ENCODE peak calls at places on chromosomes 7 and 10, in ten cellular contexts. A is fibroblast of pulmonary artery; Y is activated CD8-positive, alpha-beta memory T cell treated with anti-CD3 and anti-CD28 coated beads for 1 hour; X is cardiac muscle cell; M is Right ventricle myocardium superior; C is epithelial cell of esophagus; O is NCI-H1694 treated with DMSO at 0.1 percent for 48 hours; G is pons; F is astrocyte of the hippocampus; K is astrocyte. H is an unnamed sample.

GRCh38 chr7:30379131-30379530 is 94.7 kb downstream of the ZNRF2 start:
- DNase-seq in A (no peak), Y (no peak), X (no peak), M (no peak), C (no peak), O (no peak), G (no peak), F (no peak), K (peak; percentile 35), H (no peak)

GRCh38 chr10:75408512-75408881 is 6.9 kb upstream of the ZNF503 start:
- DNase-seq in A (no peak), Y (no peak), X (peak; percentile 38), M (no peak), C (no peak), O (no peak), G (no peak), F (no peak), K (no peak), H (no peak)

GRCh38 chr10:110355922-110356627 is 51.4 kb upstream of the SMNDC1 start:
- DNase-seq in A (no peak), Y (no peak), X (no peak), M (no peak), C (no peak), O (no peak), G (no peak), F (no peak), K (no peak), H (no peak)

GRCh38 chr10:88651131-88651541 is 13.1 kb upstream of the LIPF start:
- DNase-seq in A (peak; percentile 92), Y (no peak), X (no peak), M (no peak), C (peak; percentile 77), O (no peak), G (no peak), F (peak; percentile 82), K (peak; percentile 91), H (no peak)

GRCh38 chr10:107496594-107496993 is 332.1 kb upstream of the SORCS1 start:
- DNase-seq in A (peak; percentile 6), Y (no peak), X (no peak), M (no peak), C (no peak), O (no peak), G (no peak), F (peak; percentile 64), K (no peak), H (no peak)

GRCh38 chr10:48316236-48316635 is 9.8 kb downstream of the MAPK8 start:
- DNase-seq in A (no peak), Y (no peak), X (no peak), M (no peak), C (peak; percentile 77), O (no peak), G (no peak), F (no peak), K (no peak), H (no peak)

GRCh38 chr10:90806677-90807076 is 51.2 kb downstream of the HTR7 start:
- DNase-seq in A (no peak), Y (no peak), X (no peak), M (no peak), C (no peak), O (no peak), G (no peak), F (no peak), K (no peak), H (no peak)

GRCh38 chr10:29795856-29796255 is 161.1 kb upstream of the SVIL start:
- DNase-seq in A (no peak), Y (no peak), X (no peak), M (no peak), C (no peak), O (no peak), G (no peak), F (peak; percentile 75), K (peak; percentile 75), H (no peak)

GRCh38 chr7:132988117-132988516 is 93.8 kb downstream of the CHCHD3 start:
- DNase-seq in A (no peak), Y (no peak), X (no peak), M (no peak), C (no peak), O (no peak), G (no peak), F (no peak), K (no peak), H (no peak)

GRCh38 chr10:78436706-78437406 is 403.2 kb downstream of the RPS24 start:
- DNase-seq in A (no peak), Y (no peak), X (no peak), M (no peak), C (no peak), O (no peak), G (no peak), F (no peak), K (no peak), H (no peak)

GRCh38 chr7:143434660-143435059 is 8.6 kb upstream of the TAS2R60 start:
- DNase-seq in A (peak; percentile 64), Y (no peak), X (no peak), M (peak; percentile 71), C (peak; percentile 94), O (no peak), G (no peak), F (no peak), K (no peak), H (no peak)

GRCh38 chr7:102125127-102125561 is 161.5 kb upstream of the SH2B2 start:
- DNase-seq in A (peak; percentile 88), Y (no peak), X (peak; percentile 49), M (peak; percentile 80), C (peak; percentile 58), O (no peak), G (no peak), F (peak; percentile 95), K (peak; percentile 89), H (peak; percentile 53)

GRCh38 chr7:7732566-7733290 is 14.3 kb upstream of the RPA3 start:
- DNase-seq in A (peak; percentile 55), Y (no peak), X (no peak), M (no peak), C (no peak), O (peak; percentile 50), G (no peak), F (peak; percentile 76), K (peak; percentile 83), H (no peak)

GRCh38 chr10:131905603-131906268 is 4.9 kb downstream of the PPP2R2D start:
- DNase-seq in A (no peak), Y (no peak), X (no peak), M (no peak), C (no peak), O (no peak), G (no peak), F (no peak), K (no peak), H (no peak)

GRCh38 chr10:44828515-44829142 is 82.5 kb upstream of the TMEM72 start:
- DNase-seq in A (no peak), Y (no peak), X (no peak), M (peak; percentile 66), C (no peak), O (no peak), G (no peak), F (no peak), K (no peak), H (no peak)

GRCh38 chr10:588246-589165 is 101.0 kb downstream of the DIP2C start:
- DNase-seq in A (peak; percentile 45), Y (no peak), X (no peak), M (peak; percentile 75), C (no peak), O (no peak), G (peak; percentile 45), F (peak; percentile 53), K (peak; percentile 39), H (no peak)

GRCh38 chr7:151005566-151005965 is 14.7 kb downstream of the NOS3 start:
- DNase-seq in A (no peak), Y (no peak), X (no peak), M (no peak), C (no peak), O (no peak), G (no peak), F (no peak), K (no peak), H (no peak)

GRCh38 chr7:136857573-136857972 is 10.9 kb upstream of the CHRM2 start:
- DNase-seq in A (peak; percentile 59), Y (no peak), X (peak; percentile 67), M (no peak), C (peak; percentile 56), O (no peak), G (no peak), F (peak; percentile 69), K (peak; percentile 24), H (peak; percentile 38)

GRCh38 chr7:49767719-49768118 is 5.7 kb upstream of the VWC2 start:
- DNase-seq in A (no peak), Y (no peak), X (no peak), M (no peak), C (no peak), O (no peak), G (no peak), F (no peak), K (no peak), H (no peak)

GRCh38 chr7:81845628-81846259 is 75.9 kb upstream of the HGF start:
- DNase-seq in A (peak; percentile 55), Y (no peak), X (no peak), M (no peak), C (no peak), O (no peak), G (peak; percentile 43), F (no peak), K (no peak), H (peak; percentile 9)

GRCh38 chr7:117279931-117280525 is 42.8 kb downstream of the WNT2 start:
- DNase-seq in A (no peak), Y (no peak), X (no peak), M (no peak), C (no peak), O (no peak), G (no peak), F (no peak), K (no peak), H (peak; percentile 29)

GRCh38 chr10:106935978-106936451 is 228.5 kb downstream of the SORCS1 start:
- DNase-seq in A (no peak), Y (no peak), X (no peak), M (no peak), C (no peak), O (no peak), G (peak; percentile 81), F (no peak), K (no peak), H (no peak)

GRCh38 chr7:137820677-137821420 is 25.9 kb downstream of the DGKI start:
- DNase-seq in A (peak; percentile 79), Y (no peak), X (peak; percentile 60), M (peak; percentile 86), C (peak; percentile 5), O (no peak), G (peak; percentile 45), F (peak; percentile 87), K (peak; percentile 85), H (no peak)

GRCh38 chr10:98425511-98426352 is 10.8 kb upstream of the PYROXD2 start:
- DNase-seq in A (peak; percentile 54), Y (no peak), X (peak; percentile 69), M (no peak), C (peak; percentile 59), O (peak; percentile 7), G (peak; percentile 16), F (peak; percentile 50), K (no peak), H (peak; percentile 63)

GRCh38 chr7:56083150-56083785 is 9.5 kb downstream of the PHKG1 start:
- DNase-seq in A (peak; percentile 7), Y (no peak), X (no peak), M (peak; percentile 84), C (no peak), O (peak; percentile 75), G (peak; percentile 82), F (peak; percentile 16), K (no peak), H (peak; percentile 57)

GRCh38 chr10:11154809-11155208 is 137.1 kb downstream of the CELF2 start:
- DNase-seq in A (no peak), Y (no peak), X (no peak), M (no peak), C (peak; percentile 44), O (no peak), G (no peak), F (no peak), K (peak; percentile 16), H (no peak)

GRCh38 chr7:18123508-18124239 is 96.0 kb upstream of the PRPS1L1 start:
- DNase-seq in A (no peak), Y (no peak), X (no peak), M (no peak), C (no peak), O (no peak), G (no peak), F (no peak), K (no peak), H (no peak)

GRCh38 chr7:12458520-12459131 is 55.0 kb upstream of the VWDE start:
- DNase-seq in A (peak; percentile 58), Y (no peak), X (peak; percentile 55), M (no peak), C (peak; percentile 57), O (peak; percentile 47), G (peak; percentile 53), F (peak; percentile 73), K (peak; percentile 4), H (peak; percentile 34)